ENCODE peak calls at places on chromosomes 12 and 14, in nine cellular contexts. T, M, L, A, C, Q, X, H and D are unnamed samples.
A peak's percentile ranks its signal among the peaks of the same experiment; 100 is the strongest.

GRCh38 chr12:107349008-107349747 is 255.8 kb upstream of the CRY1 start:
- DNase-seq in T (no peak), M (peak; percentile 98), L (no peak), A (peak; percentile 69), C (no peak), Q (no peak), X (no peak), H (no peak), D (peak; percentile 34)

GRCh38 chr14:22552001-22552826 is 36.8 kb downstream of the DAD1 start:
- DNase-seq in T (no peak), M (no peak), L (no peak), A (no peak), C (no peak), Q (no peak), X (no peak), H (no peak), D (no peak)

GRCh38 chr12:10753066-10753465 is 29.9 kb upstream of the YBX3 start:
- DNase-seq in T (no peak), M (no peak), L (no peak), A (no peak), C (no peak), Q (no peak), X (no peak), H (no peak), D (no peak)

GRCh38 chr12:109549613-109550309 is 23.5 kb downstream of the MMAB start:
- DNase-seq in T (no peak), M (no peak), L (no peak), A (no peak), C (no peak), Q (no peak), X (no peak), H (no peak), D (no peak)

GRCh38 chr12:8695116-8695515 is 2.7 kb upstream of the RIMKLB start:
- DNase-seq in T (no peak), M (no peak), L (no peak), A (no peak), C (no peak), Q (no peak), X (no peak), H (no peak), D (no peak)

GRCh38 chr12:46660276-46660675 is 165.5 kb downstream of the SLC38A4 start:
- DNase-seq in T (no peak), M (no peak), L (no peak), A (no peak), C (no peak), Q (no peak), X (no peak), H (no peak), D (no peak)

GRCh38 chr12:92109613-92110012 is 36.0 kb downstream of the BTG1 start:
- DNase-seq in T (no peak), M (no peak), L (no peak), A (no peak), C (no peak), Q (no peak), X (no peak), H (no peak), D (no peak)

GRCh38 chr12:112839386-112839972 is 47.9 kb downstream of the RPH3A start:
- DNase-seq in T (no peak), M (peak; percentile 85), L (no peak), A (no peak), C (no peak), Q (no peak), X (no peak), H (no peak), D (no peak)

GRCh38 chr12:122203968-122204828 is 689 bp downstream of the B3GNT4 start:
- DNase-seq in T (no peak), M (no peak), L (no peak), A (no peak), C (no peak), Q (no peak), X (no peak), H (no peak), D (no peak)

GRCh38 chr12:94710933-94711332 is 60.6 kb upstream of the TMCC3 start:
- DNase-seq in T (no peak), M (peak; percentile 32), L (no peak), A (peak; percentile 50), C (no peak), Q (no peak), X (no peak), H (no peak), D (no peak)
- TF ChIP-seq CTCF in T (no peak), M (peak; percentile 64), L (no peak), A (no peak), C (no peak), Q (peak; percentile 55), X (no peak), H (peak; percentile 60), D (no peak)

GRCh38 chr12:117494833-117495714 is 133.6 kb upstream of the NOS1 start:
- DNase-seq in T (no peak), M (peak; percentile 10), L (no peak), A (peak; percentile 9), C (peak; percentile 73), Q (no peak), X (no peak), H (no peak), D (no peak)
- TF ChIP-seq EP300 in T (no peak), M (no peak), L (no peak), A (no peak), C (no peak), Q (no peak), X (no peak), H (no peak), D (no peak)

GRCh38 chr14:102479107-102479506 is 30.5 kb downstream of the ANKRD9 start:
- DNase-seq in T (no peak), M (no peak), L (no peak), A (no peak), C (no peak), Q (no peak), X (peak; percentile 10), H (no peak), D (no peak)
- H3K27ac ChIP-seq in T (peak overlapping the region; percentile 37), M (no peak overlapping the region), L (no peak overlapping the region), A (no peak overlapping the region), C (peak overlapping the region; percentile 68), Q (no peak overlapping the region), X (peak overlapping the region; percentile 52), H (no peak overlapping the region), D (no peak overlapping the region)

DNA sequence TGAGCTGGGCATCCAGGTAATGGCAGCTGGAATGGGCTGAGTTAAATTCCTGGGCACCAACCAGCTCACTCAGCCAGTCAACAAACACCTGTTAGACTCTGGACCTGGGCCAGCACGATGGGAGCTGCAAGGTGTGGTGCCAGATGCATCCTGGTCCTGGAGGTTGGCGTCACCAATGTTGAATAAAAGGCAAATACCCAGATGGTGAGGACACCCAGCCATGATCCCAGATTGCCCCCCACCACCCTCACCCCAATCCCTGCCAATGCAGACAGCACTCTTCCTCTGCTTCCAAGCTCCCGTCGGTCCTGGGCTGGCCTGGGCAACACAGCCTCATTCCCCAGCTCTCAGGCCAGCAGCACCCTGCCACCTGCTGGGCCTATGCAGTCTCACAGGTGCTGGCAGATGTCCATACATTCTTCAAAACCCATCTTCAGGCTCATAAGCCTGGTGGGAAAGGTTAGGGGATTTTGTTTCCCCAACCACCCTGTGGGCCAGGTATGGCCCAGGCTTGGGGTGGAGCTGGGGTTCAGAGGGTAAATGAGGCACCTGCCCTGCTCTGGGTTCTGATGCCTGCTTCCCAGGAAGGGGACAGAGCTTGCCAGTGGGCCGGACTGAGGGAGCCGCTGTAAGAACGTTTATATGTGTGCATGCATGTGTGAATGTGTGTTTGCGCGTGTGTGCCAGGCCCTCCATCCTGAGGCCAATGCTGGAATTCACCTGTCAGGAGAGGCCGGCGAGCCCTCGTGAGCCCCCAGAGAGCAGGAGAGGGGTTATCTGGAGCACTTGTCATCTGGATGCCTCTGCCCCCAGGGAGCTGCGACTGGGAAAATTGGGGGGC is 58.0 kb downstream of the LGMN start:
- DNase-seq in T (peak; percentile 56), M (peak; percentile 45), L (no peak), A (peak; percentile 29), C (peak; percentile 68), Q (no peak), X (peak; percentile 63), H (peak; percentile 15), D (peak; percentile 35)
- TF ChIP-seq CTCF in T (peak; percentile 60), M (peak; percentile 71), L (peak; percentile 14), A (peak; percentile 34), C (peak; percentile 45), Q (peak; percentile 59), X (no peak), H (peak; percentile 47), D (peak; percentile 28)

GRCh38 chr12:115922952-115923564 is 354.4 kb downstream of the MED13L start:
- DNase-seq in T (no peak), M (peak; percentile 49), L (no peak), A (no peak), C (no peak), Q (no peak), X (no peak), H (no peak), D (no peak)
- TF ChIP-seq EP300 in T (no peak), M (no peak), L (no peak), A (no peak), C (no peak), Q (no peak), X (no peak), H (no peak), D (no peak)

GRCh38 chr12:103798586-103798985 is 42.4 kb downstream of the NT5DC3 start:
- DNase-seq in T (no peak), M (no peak), L (no peak), A (no peak), C (no peak), Q (no peak), X (peak; percentile 19), H (no peak), D (no peak)
- H3K27ac ChIP-seq in T (peak overlapping the region; percentile 62), M (no peak overlapping the region), L (no peak overlapping the region), A (peak overlapping the region; percentile 57), C (peak overlapping the region; percentile 78), Q (no peak overlapping the region), X (peak overlapping the region; percentile 75), H (no peak overlapping the region), D (no peak overlapping the region)

GRCh38 chr12:131757111-131757510 is 46.2 kb downstream of the SFSWAP start:
- DNase-seq in T (no peak), M (no peak), L (no peak), A (no peak), C (no peak), Q (no peak), X (no peak), H (no peak), D (no peak)

GRCh38 chr12:131756441-131756840 is 45.6 kb downstream of the SFSWAP start:
- DNase-seq in T (no peak), M (no peak), L (no peak), A (no peak), C (no peak), Q (no peak), X (no peak), H (no peak), D (no peak)

GRCh38 chr12:131753757-131754156 is 42.9 kb downstream of the SFSWAP start:
- DNase-seq in T (no peak), M (no peak), L (no peak), A (no peak), C (no peak), Q (no peak), X (no peak), H (no peak), D (no peak)

GRCh38 chr12:131754184-131754583 is 43.3 kb downstream of the SFSWAP start:
- DNase-seq in T (no peak), M (no peak), L (no peak), A (no peak), C (no peak), Q (no peak), X (no peak), H (no peak), D (no peak)

GRCh38 chr12:131755305-131756113 is 44.6 kb downstream of the SFSWAP start:
- DNase-seq in T (no peak), M (peak; percentile 61), L (no peak), A (no peak), C (no peak), Q (no peak), X (no peak), H (peak; percentile 51), D (no peak)
- TF ChIP-seq CTCF in T (peak; percentile 20), M (peak; percentile 66), L (no peak), A (no peak), C (no peak), Q (peak; percentile 57), X (no peak), H (peak; percentile 51), D (no peak)